ENCODE peak calls at places on chromosomes 12 and 14, in eight cellular contexts. M, K, Y, R, A, C, J and X are unnamed samples.

GRCh38 chr12:93790472-93791152 is 113.4 kb downstream of the CRADD start:
- DNase-seq in M (no peak), K (no peak), Y (no peak), R (no peak), A (peak), C (no peak), J (peak), X (no peak)

GRCh38 chr14:67943947-67944346 is 124.4 kb downstream of the RAD51B start:
- DNase-seq in M (peak), K (peak), Y (peak), R (peak), A (peak), C (peak), J (peak), X (peak)

GRCh38 chr12:27528788-27529187 is 4.8 kb downstream of the PPFIBP1 start:
- DNase-seq in M (no peak), K (no peak), Y (no peak), R (no peak), A (no peak), C (no peak), J (no peak), X (no peak)

GRCh38 chr14:73491256-73491976 is 683 bp downstream of the RIOX1 start:
- DNase-seq in M (peak), K (peak), Y (peak), R (peak), A (peak), C (no peak), J (peak), X (peak)

GRCh38 chr14:91369628-91370445 is 47.8 kb downstream of the CCDC88C start:
- DNase-seq in M (no peak), K (no peak), Y (peak), R (peak), A (no peak), C (no peak), J (peak), X (no peak)

GRCh38 chr12:20154060-20154459 is 214.3 kb upstream of the PDE3A start:
- DNase-seq in M (no peak), K (no peak), Y (no peak), R (no peak), A (no peak), C (no peak), J (no peak), X (no peak)

GRCh38 chr14:71716371-71716770 is 215.9 kb upstream of the RGS6 start:
- DNase-seq in M (no peak), K (no peak), Y (no peak), R (no peak), A (no peak), C (no peak), J (no peak), X (no peak)

GRCh38 chr12:7834701-7835100 is 38.0 kb downstream of the SLC2A14 start:
- DNase-seq in M (no peak), K (no peak), Y (peak), R (no peak), A (no peak), C (no peak), J (no peak), X (no peak)

GRCh38 chr12:45760333-45760732 is 30.8 kb downstream of the ARID2 start:
- DNase-seq in M (no peak), K (no peak), Y (no peak), R (no peak), A (no peak), C (no peak), J (no peak), X (no peak)

GRCh38 chr12:5083955-5084849 is 40.5 kb downstream of the KCNA5 start:
- DNase-seq in M (no peak), K (no peak), Y (peak), R (peak), A (peak), C (no peak), J (peak), X (no peak)

GRCh38 chr12:84131076-84131475 is 781.5 kb downstream of the SLC6A15 start:
- DNase-seq in M (no peak), K (no peak), Y (no peak), R (no peak), A (no peak), C (no peak), J (no peak), X (no peak)

GRCh38 chr12:98741615-98742265 is 96.7 kb downstream of the APAF1 start:
- DNase-seq in M (no peak), K (no peak), Y (no peak), R (no peak), A (peak), C (no peak), J (no peak), X (no peak)

GRCh38 chr14:24334431-24335271 is at the start of gene ADCY4:
- DNase-seq in M (no peak), K (no peak), Y (no peak), R (no peak), A (peak), C (no peak), J (peak), X (no peak)

GRCh38 chr14:73461478-73462077 is 3.2 kb upstream of the NUMB start:
- DNase-seq in M (no peak), K (no peak), Y (no peak), R (no peak), A (no peak), C (no peak), J (peak), X (no peak)

GRCh38 chr14:31090872-31091764 is 64.9 kb upstream of the STRN3 start:
- DNase-seq in M (peak), K (no peak), Y (peak), R (peak), A (no peak), C (no peak), J (peak), X (no peak)

GRCh38 chr12:9731797-9732196 is 1.1 kb downstream of the CLECL1 start:
- DNase-seq in M (no peak), K (no peak), Y (no peak), R (no peak), A (no peak), C (no peak), J (no peak), X (no peak)

GRCh38 chr12:49552014-49552413 is 13.2 kb downstream of the KCNH3 start:
- DNase-seq in M (no peak), K (no peak), Y (no peak), R (peak), A (no peak), C (no peak), J (no peak), X (no peak)

GRCh38 chr14:68199465-68200145 is 380.0 kb downstream of the RAD51B start:
- DNase-seq in M (no peak), K (peak), Y (no peak), R (peak), A (peak), C (no peak), J (peak), X (no peak)

GRCh38 chr12:53766881-53767280 is 15.1 kb upstream of the CISTR start:
- DNase-seq in M (no peak), K (no peak), Y (no peak), R (no peak), A (no peak), C (no peak), J (no peak), X (no peak)

GRCh38 chr12:54980341-54980740 is 4.2 kb downstream of the TESPA1 start:
- DNase-seq in M (no peak), K (no peak), Y (no peak), R (no peak), A (no peak), C (no peak), J (no peak), X (no peak)

GRCh38 chr14:78618379-78618778 is 448.2 kb downstream of the NRXN3 start:
- DNase-seq in M (no peak), K (no peak), Y (no peak), R (no peak), A (no peak), C (no peak), J (no peak), X (no peak)

GRCh38 chr12:108646597-108647190 is 13.0 kb upstream of the SELPLG start:
- DNase-seq in M (no peak), K (no peak), Y (no peak), R (no peak), A (no peak), C (no peak), J (peak), X (no peak)

GRCh38 chr12:27213304-27213703 is 30.8 kb upstream of the STK38L start:
- DNase-seq in M (no peak), K (no peak), Y (peak), R (no peak), A (no peak), C (no peak), J (no peak), X (no peak)

GRCh38 chr12:3602488-3602887 is 111.5 kb downstream of the PRMT8 start:
- DNase-seq in M (no peak), K (no peak), Y (no peak), R (no peak), A (no peak), C (no peak), J (no peak), X (no peak)

GRCh38 chr14:105528859-105529505 is 2.6 kb downstream of the TMEM121 start:
- DNase-seq in M (no peak), K (no peak), Y (no peak), R (no peak), A (no peak), C (no peak), J (peak), X (no peak)

GRCh38 chr12:29155079-29155478 is 6.0 kb downstream of the FAR2 start:
- DNase-seq in M (no peak), K (no peak), Y (no peak), R (no peak), A (no peak), C (peak), J (no peak), X (no peak)

GRCh38 chr14:101254805-101255764 is 306.2 kb upstream of the DIO3 start:
- DNase-seq in M (no peak), K (no peak), Y (no peak), R (no peak), A (no peak), C (no peak), J (no peak), X (no peak)

GRCh38 chr14:53501361-53502320 is 348.5 kb upstream of the DDHD1 start:
- DNase-seq in M (no peak), K (no peak), Y (no peak), R (peak), A (no peak), C (no peak), J (no peak), X (no peak)

GRCh38 chr12:90331262-90331661 is 622.6 kb upstream of the ATP2B1 start:
- DNase-seq in M (no peak), K (no peak), Y (no peak), R (no peak), A (no peak), C (no peak), J (peak), X (no peak)

GRCh38 chr14:53151867-53152626 is 1.1 kb downstream of the DDHD1 start:
- DNase-seq in M (peak), K (peak), Y (peak), R (peak), A (peak), C (no peak), J (peak), X (peak)

GRCh38 chr12:6608592-6609311 is 1.6 kb upstream of the CHD4 start:
- DNase-seq in M (no peak), K (no peak), Y (peak), R (no peak), A (peak), C (no peak), J (no peak), X (no peak)

DNA sequence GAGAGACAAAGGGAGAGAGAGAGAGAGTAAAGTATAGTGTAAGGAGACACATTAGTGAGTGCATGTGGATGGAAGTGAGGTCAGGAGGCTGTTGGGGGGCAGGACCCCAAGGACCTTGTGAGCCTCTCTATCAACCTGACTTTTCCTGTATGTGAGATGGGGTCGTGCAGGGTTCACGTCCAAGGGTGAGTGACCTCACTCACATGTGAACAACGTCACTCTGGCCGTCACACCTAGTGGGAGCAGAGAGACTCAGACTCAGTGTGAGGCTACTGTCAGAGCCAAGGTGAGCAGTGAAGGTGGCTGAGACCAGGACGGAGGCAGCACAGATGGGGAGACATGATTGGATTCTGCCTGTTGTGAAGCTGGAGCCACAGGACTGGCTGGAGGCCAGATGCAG is 93.1 kb downstream of the LGMN start:
- DNase-seq in M (no peak), K (no peak), Y (no peak), R (no peak), A (no peak), C (no peak), J (no peak), X (no peak)
- TF ChIP-seq POLR2AphosphoS5 in M (no peak), K (no peak), Y (no peak), R (no peak), A (no peak), C (no peak), J (no peak), X (no peak)

GRCh38 chr12:51848843-51849735 is 571 bp upstream of the FIGNL2 start:
- DNase-seq in M (no peak), K (no peak), Y (no peak), R (no peak), A (peak), C (no peak), J (peak), X (no peak)
- H3K4me3 ChIP-seq in M (peak), K (peak), Y (peak), R (peak), A (peak), C (no peak), J (no peak), X (peak)

GRCh38 chr12:64625243-64626077 is 15.2 kb downstream of the RASSF3 start:
- DNase-seq in M (peak), K (peak), Y (peak), R (peak), A (no peak), C (peak), J (peak), X (peak)
- TF ChIP-seq POLR2AphosphoS5 in M (peak), K (peak), Y (peak), R (peak), A (no peak), C (no peak), J (peak), X (no peak)

GRCh38 chr12:51341259-51342007 is 5.0 kb downstream of the CELA1 start:
- DNase-seq in M (peak), K (peak), Y (peak), R (peak), A (peak), C (peak), J (peak), X (no peak)
- H3K4me3 ChIP-seq in M (no peak), K (peak), Y (peak), R (no peak), A (peak), C (peak), J (no peak), X (no peak)

GRCh38 chr14:50821471-50822464 is 9.2 kb downstream of the NIN start:
- DNase-seq in M (peak), K (peak), Y (no peak), R (no peak), A (peak), C (no peak), J (no peak), X (no peak)
- TF ChIP-seq POLR2AphosphoS5 in M (no peak), K (no peak), Y (no peak), R (no peak), A (no peak), C (no peak), J (no peak), X (no peak)

DNA sequence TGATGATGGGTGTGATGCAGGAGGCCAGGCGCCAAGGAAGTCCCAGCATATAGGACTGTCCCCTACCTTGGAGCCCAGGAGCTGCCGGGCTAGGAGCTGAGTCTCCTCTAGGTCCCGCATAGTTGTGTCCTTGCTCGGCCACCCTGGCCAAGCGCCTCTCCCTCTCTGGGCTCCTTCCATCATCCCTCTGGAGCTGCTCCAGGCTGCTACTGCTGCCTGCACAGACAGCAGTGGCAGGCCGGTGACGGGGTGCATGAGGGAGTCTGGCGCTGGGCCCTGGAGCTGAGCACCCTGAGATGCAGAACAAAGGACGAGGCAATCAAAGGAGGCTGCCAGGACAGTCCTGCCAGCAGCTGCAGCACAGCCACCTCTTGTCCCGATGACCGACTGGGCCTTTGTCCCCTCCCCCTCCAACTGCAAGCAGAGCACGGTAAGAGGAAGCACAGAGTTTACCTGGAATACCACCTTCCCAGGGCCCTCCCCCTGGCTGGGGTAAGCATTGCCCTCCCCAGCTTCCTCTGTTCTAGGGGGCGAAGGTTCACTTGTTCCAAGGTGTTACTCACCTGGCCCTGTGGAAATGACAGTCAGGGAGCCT is 10.4 kb downstream of the DTX1 start:
- DNase-seq in M (no peak), K (no peak), Y (no peak), R (no peak), A (no peak), C (no peak), J (no peak), X (no peak)
- H3K4me3 ChIP-seq in M (no peak), K (no peak), Y (no peak), R (no peak), A (no peak), C (no peak), J (no peak), X (no peak)